ENCODE peak calls at places on chromosome 16, in five cellular contexts. C, B, V, A and U are unnamed samples.
A peak's percentile ranks its signal among the peaks of the same experiment; 100 is the strongest.

GRCh38 chr16:22888791-22889190 is 74.8 kb downstream of the HS3ST2 start:
- DNase-seq in C (no peak), A (no peak), V (no peak), B (no peak), U (no peak)

GRCh38 chr16:30186782-30187555 is 3.6 kb downstream of the CORO1A start:
- DNase-seq in V (peak; percentile 72), A (no peak), C (peak; percentile 66), B (peak; percentile 77), U (peak; percentile 77)

GRCh38 chr16:74449470-74449869 is 28.2 kb upstream of the CLEC18B start:
- DNase-seq in A (peak; percentile 49), B (no peak), V (no peak), C (peak; percentile 20), U (no peak)

GRCh38 chr16:89375021-89375420 is 115.3 kb downstream of the ANKRD11 start:
- DNase-seq in A (no peak), B (no peak), V (no peak), C (no peak), U (no peak)

GRCh38 chr16:28184625-28185024 is 27.1 kb downstream of the XPO6 start:
- DNase-seq in A (no peak), B (no peak), C (no peak), V (no peak), U (no peak)

GRCh38 chr16:85906349-85906748 is 7.4 kb downstream of the IRF8 start:
- DNase-seq in A (no peak), V (no peak), B (no peak), C (no peak), U (no peak)

GRCh38 chr16:14640538-14640937 is 7.8 kb downstream of the BFAR start:
- DNase-seq in B (no peak), A (no peak), V (no peak), C (no peak), U (no peak)

GRCh38 chr16:27476240-27476639 is 73.5 kb downstream of the GTF3C1 start:
- DNase-seq in C (no peak), A (no peak), B (no peak), V (no peak), U (no peak)

GRCh38 chr16:59633996-59634579 is 900.0 kb upstream of the GOT2 start:
- DNase-seq in C (no peak), V (no peak), B (no peak), A (no peak), U (no peak)

GRCh38 chr16:85389679-85390470 is 223.2 kb upstream of the GSE1 start:
- DNase-seq in C (no peak), A (no peak), V (no peak), B (no peak), U (no peak)

GRCh38 chr16:89847930-89848297 is 19.6 kb downstream of the SPIRE2 start:
- DNase-seq in A (no peak), V (no peak), C (no peak), B (no peak), U (no peak)

GRCh38 chr16:67555795-67556212 is 6.5 kb upstream of the CTCF start:
- DNase-seq in A (peak; percentile 16), C (no peak), V (no peak), B (no peak), U (no peak)

GRCh38 chr16:28823719-28824547 is 1.1 kb downstream of the ATXN2L start:
- DNase-seq in C (peak; percentile 99), A (peak; percentile 94), B (peak; percentile 88), V (peak; percentile 96), U (peak; percentile 93)

GRCh38 chr16:12319464-12320030 is 343.0 kb downstream of the SNX29 start:
- DNase-seq in C (no peak), V (no peak), A (no peak), B (no peak), U (no peak)

GRCh38 chr16:17282247-17282646 is 188.5 kb downstream of the XYLT1 start:
- DNase-seq in V (no peak), C (no peak), B (no peak), A (no peak), U (no peak)

GRCh38 chr16:84423416-84423837 is 55.1 kb downstream of the ATP2C2 start:
- DNase-seq in C (no peak), V (no peak), A (peak; percentile 80), B (no peak), U (no peak)

GRCh38 chr16:1929105-1929504 is 10.9 kb upstream of the HS3ST6 start:
- DNase-seq in A (no peak), V (no peak), B (no peak), C (peak; percentile 51), U (no peak)

GRCh38 chr16:4382795-4383357 is 11.2 kb downstream of the VASN start:
- DNase-seq in C (no peak), V (no peak), A (no peak), B (no peak), U (no peak)

GRCh38 chr16:80259289-80259805 is 281.4 kb upstream of the DYNLRB2 start:
- DNase-seq in V (no peak), C (no peak), B (no peak), A (no peak), U (no peak)

GRCh38 chr16:27795992-27796614 is 246.2 kb downstream of the KATNIP start:
- DNase-seq in C (peak; percentile 44), V (no peak), B (no peak), A (peak; percentile 4), U (no peak)

GRCh38 chr16:83967838-83968482 is at the start of gene NECAB2:
- DNase-seq in B (no peak), A (no peak), C (peak; percentile 40), V (no peak), U (no peak)

GRCh38 chr16:84724619-84725307 is 25.0 kb downstream of the USP10 start:
- DNase-seq in V (no peak), B (no peak), A (no peak), C (no peak), U (no peak)

GRCh38 chr16:77711775-77712174 is 10.5 kb upstream of the NUDT7 start:
- DNase-seq in A (no peak), B (no peak), V (no peak), C (no peak), U (no peak)

GRCh38 chr16:22001591-22001990 is 675 bp upstream of the PDZD9 start:
- DNase-seq in A (no peak), C (no peak), V (no peak), B (no peak), U (no peak)

GRCh38 chr16:47970291-47970931 is 185.4 kb downstream of the ABCC12 start:
- DNase-seq in C (no peak), V (no peak), B (no peak), A (no peak), U (no peak)

DNA sequence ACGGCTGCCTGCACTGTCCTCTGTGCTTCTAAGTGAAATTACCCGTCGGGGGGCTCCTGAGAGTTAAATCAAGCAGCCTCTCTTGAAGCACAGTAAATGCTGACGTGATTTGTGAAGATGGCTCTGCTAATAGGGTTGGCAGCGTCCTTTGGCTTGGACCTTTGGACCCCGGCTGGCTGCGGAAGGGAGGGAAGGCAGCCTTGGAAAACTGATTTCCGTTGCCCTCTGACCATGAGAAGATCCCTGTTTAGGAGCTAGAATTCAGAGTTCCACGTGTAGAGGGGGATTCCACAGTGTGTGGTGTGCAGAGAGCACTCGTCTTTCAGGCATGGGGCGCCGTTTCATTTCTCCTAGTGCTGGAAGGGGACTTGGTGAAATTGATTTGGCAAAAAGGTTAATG is 640.8 kb downstream of the WWOX start:
- DNase-seq in C (no peak), B (no peak), A (no peak), V (no peak), U (no peak)
- H3K9me3 ChIP-seq in C (no peaks in the 10 kb centered on the region), B (no peaks in the 10 kb centered on the region), A (peaks cover 5% of the 10 kb centered on the region), V (no peaks in the 10 kb centered on the region), U (no peaks in the 10 kb centered on the region)

DNA sequence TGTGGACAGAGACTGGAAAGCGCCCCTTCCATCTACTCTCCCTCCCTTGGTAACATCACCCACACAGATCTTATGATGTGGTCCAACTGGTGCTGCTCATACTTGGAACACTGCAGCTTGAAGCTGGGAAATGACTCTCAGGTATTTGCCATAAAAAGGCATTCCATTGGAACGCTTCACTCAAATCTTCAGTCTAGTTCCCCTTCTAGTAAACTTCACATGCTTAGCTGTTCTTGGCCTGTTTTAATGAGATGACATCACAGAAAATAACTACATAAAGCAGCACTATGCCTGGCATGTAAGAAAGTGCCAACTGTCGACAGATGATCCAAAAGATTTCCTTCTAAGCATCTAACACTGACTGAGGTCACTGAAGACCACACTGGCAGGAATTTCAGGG is 9.3 kb downstream of the ZNF263 start:
- DNase-seq in A (no peak), B (no peak), C (no peak), V (no peak), U (no peak)
- H3K9me3 ChIP-seq in A (peaks cover 33% of the 10 kb centered on the region), B (peaks cover 53% of the 10 kb centered on the region), C (peaks cover 9% of the 10 kb centered on the region), V (peaks cover 50% of the 10 kb centered on the region), U (peaks cover 28% of the 10 kb centered on the region)

GRCh38 chr16:10441726-10442125 is 55.9 kb downstream of the ATF7IP2 start:
- DNase-seq in V (no peak), A (no peak), C (no peak), B (no peak), U (no peak)

GRCh38 chr16:10453159-10453510 is 67.3 kb downstream of the ATF7IP2 start:
- DNase-seq in A (no peak), V (no peak), B (no peak), C (no peak), U (no peak)

DNA sequence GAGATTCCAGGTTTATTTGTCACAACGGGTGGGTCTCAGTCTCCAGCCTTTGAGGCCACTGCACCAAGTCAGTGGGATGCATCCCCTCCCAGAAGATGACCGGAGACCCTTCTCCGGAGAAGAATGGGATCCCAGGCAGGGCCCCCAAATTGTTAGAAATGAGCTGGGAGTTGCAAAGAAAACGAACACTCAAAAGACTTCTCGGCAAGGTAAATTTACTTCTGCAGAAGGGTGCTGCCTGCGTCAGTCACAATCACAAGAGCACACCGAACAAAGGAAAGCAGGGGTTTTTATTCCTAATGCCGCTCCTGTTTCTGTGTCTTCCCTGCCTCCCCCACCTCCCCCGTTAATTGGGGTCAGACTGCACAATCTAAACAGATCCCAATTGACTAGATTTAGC is 61.4 kb downstream of the ATF7IP2 start:
- DNase-seq in B (no peak), A (no peak), V (no peak), C (no peak), U (no peak)
- H3K9me3 ChIP-seq in B (peaks cover 20% of the 10 kb centered on the region), A (peaks cover 10% of the 10 kb centered on the region), V (peaks cover 16% of the 10 kb centered on the region), C (peaks cover 4% of the 10 kb centered on the region), U (peaks cover 34% of the 10 kb centered on the region)

DNA sequence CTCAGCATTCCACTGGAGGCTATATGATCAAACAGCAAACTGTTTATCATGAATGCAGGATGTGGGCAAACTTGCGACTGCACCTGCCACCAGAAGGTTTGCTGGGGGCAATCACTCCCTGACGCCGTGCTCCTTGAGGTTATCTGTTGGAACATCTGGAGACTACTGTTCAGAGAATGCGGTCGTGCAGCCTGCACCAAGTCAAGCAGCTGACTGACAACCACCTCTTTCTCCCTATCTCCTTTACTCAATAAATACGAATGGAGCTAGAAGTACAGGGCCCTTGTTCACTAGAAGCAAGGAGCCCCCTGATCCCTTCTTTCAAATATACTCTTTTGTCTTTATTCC is 2101.2 kb downstream of the TP53TG3F start:
- DNase-seq in C (no peak), V (no peak), A (no peak), B (no peak), U (no peak)
- H3K9me3 ChIP-seq in C (no peaks in the 10 kb centered on the region), V (peaks cover 5% of the 10 kb centered on the region), A (no peaks in the 10 kb centered on the region), B (peaks cover 3% of the 10 kb centered on the region), U (no peaks in the 10 kb centered on the region)

GRCh38 chr16:10410469-10410868 is 24.6 kb downstream of the ATF7IP2 start:
- DNase-seq in C (no peak), V (no peak), B (no peak), A (no peak), U (no peak)
- H3K9me3 ChIP-seq in C (peaks cover 10% of the 10 kb centered on the region), V (peaks cover 21% of the 10 kb centered on the region), B (peaks cover 24% of the 10 kb centered on the region), A (peaks cover 13% of the 10 kb centered on the region), U (peaks cover 12% of the 10 kb centered on the region)